ENCODE peak calls at places on chromosome 6, in six cellular contexts. One of them, this sample, is unnamed.

GRCh38 chr6:137701942-137702341 is 165.1 kb upstream of the TNFAIP3 start:
- DNase-seq in tibial artery: no peak
- DNase-seq in GM13976: no peak
- DNase-seq in activated B cell treated with CpG ODN at 0.5 μM for 24 hours: no peak
- DNase-seq in SK-N-SH: no peak
- DNase-seq in BE2C: no peak
- DNase-seq in this sample: no peak

GRCh38 chr6:74409447-74409846 is 713.4 kb downstream of the CD109 start:
- DNase-seq in tibial artery: no peak
- DNase-seq in GM13976: peak; percentile 1
- DNase-seq in activated B cell treated with CpG ODN at 0.5 μM for 24 hours: no peak
- DNase-seq in SK-N-SH: no peak
- DNase-seq in BE2C: no peak
- DNase-seq in this sample: no peak

GRCh38 chr6:41247288-41247865 is 19.2 kb downstream of the TREML4 start:
- DNase-seq in tibial artery: no peak
- DNase-seq in GM13976: no peak
- DNase-seq in activated B cell treated with CpG ODN at 0.5 μM for 24 hours: no peak
- DNase-seq in SK-N-SH: no peak
- DNase-seq in BE2C: no peak
- DNase-seq in this sample: no peak

GRCh38 chr6:100121854-100122609 is 128.0 kb upstream of the MCHR2 start:
- DNase-seq in tibial artery: no peak
- DNase-seq in GM13976: no peak
- DNase-seq in activated B cell treated with CpG ODN at 0.5 μM for 24 hours: no peak
- DNase-seq in SK-N-SH: no peak
- DNase-seq in BE2C: no peak
- DNase-seq in this sample: no peak

GRCh38 chr6:108914235-108915022 is 66.2 kb downstream of the ARMC2 start:
- DNase-seq in tibial artery: no peak
- DNase-seq in GM13976: peak; percentile 41
- DNase-seq in activated B cell treated with CpG ODN at 0.5 μM for 24 hours: no peak
- DNase-seq in SK-N-SH: peak; percentile 37
- DNase-seq in BE2C: peak; percentile 56
- DNase-seq in this sample: no peak

GRCh38 chr6:147065786-147066185 is 138.4 kb upstream of the STXBP5 start:
- DNase-seq in tibial artery: no peak
- DNase-seq in GM13976: no peak
- DNase-seq in activated B cell treated with CpG ODN at 0.5 μM for 24 hours: no peak
- DNase-seq in SK-N-SH: no peak
- DNase-seq in BE2C: no peak
- DNase-seq in this sample: no peak

GRCh38 chr6:124400600-124400999 is 561.6 kb upstream of the RNF217 start:
- DNase-seq in tibial artery: no peak
- DNase-seq in GM13976: no peak
- DNase-seq in activated B cell treated with CpG ODN at 0.5 μM for 24 hours: no peak
- DNase-seq in SK-N-SH: no peak
- DNase-seq in BE2C: no peak
- DNase-seq in this sample: no peak

GRCh38 chr6:116210750-116211425 is 43.0 kb downstream of the TSPYL4 start:
- DNase-seq in tibial artery: no peak
- DNase-seq in GM13976: no peak
- DNase-seq in activated B cell treated with CpG ODN at 0.5 μM for 24 hours: no peak
- DNase-seq in SK-N-SH: no peak
- DNase-seq in BE2C: peak; percentile 51
- DNase-seq in this sample: no peak

GRCh38 chr6:142294681-142295080 is 7.1 kb upstream of the ADGRG6 start:
- DNase-seq in tibial artery: no peak
- DNase-seq in GM13976: no peak
- DNase-seq in activated B cell treated with CpG ODN at 0.5 μM for 24 hours: no peak
- DNase-seq in SK-N-SH: no peak
- DNase-seq in BE2C: no peak
- DNase-seq in this sample: no peak

GRCh38 chr6:71028236-71028876 is 71.5 kb upstream of the B3GAT2 start:
- DNase-seq in tibial artery: no peak
- DNase-seq in GM13976: no peak
- DNase-seq in activated B cell treated with CpG ODN at 0.5 μM for 24 hours: no peak
- DNase-seq in SK-N-SH: no peak
- DNase-seq in BE2C: no peak
- DNase-seq in this sample: no peak

GRCh38 chr6:149761438-149761837 is 11.9 kb downstream of the PCMT1 start:
- DNase-seq in tibial artery: no peak
- DNase-seq in GM13976: peak; percentile 60
- DNase-seq in activated B cell treated with CpG ODN at 0.5 μM for 24 hours: no peak
- DNase-seq in SK-N-SH: no peak
- DNase-seq in BE2C: no peak
- DNase-seq in this sample: no peak

GRCh38 chr6:37607949-37608348 is 89.7 kb downstream of the MDGA1 start:
- DNase-seq in tibial artery: no peak
- DNase-seq in GM13976: no peak
- DNase-seq in activated B cell treated with CpG ODN at 0.5 μM for 24 hours: no peak
- DNase-seq in SK-N-SH: peak; percentile 46
- DNase-seq in BE2C: no peak
- DNase-seq in this sample: no peak
- TF ChIP-seq CTCF in tibial artery: no peak
- TF ChIP-seq CTCF in GM13976: no peak
- TF ChIP-seq CTCF in activated B cell treated with CpG ODN at 0.5 μM for 24 hours: no peak
- TF ChIP-seq CTCF in SK-N-SH: peak; percentile 68
- TF ChIP-seq CTCF in BE2C: peak; percentile 62
- TF ChIP-seq CTCF in this sample: peak; percentile 62

GRCh38 chr6:157681041-157681650 is 141.9 kb upstream of the SNX9 start:
- DNase-seq in tibial artery: no peak
- DNase-seq in GM13976: no peak
- DNase-seq in activated B cell treated with CpG ODN at 0.5 μM for 24 hours: no peak
- DNase-seq in SK-N-SH: no peak
- DNase-seq in BE2C: peak; percentile 67
- DNase-seq in this sample: no peak

GRCh38 chr6:157685596-157686280 is 137.3 kb upstream of the SNX9 start:
- DNase-seq in tibial artery: no peak
- DNase-seq in GM13976: no peak
- DNase-seq in activated B cell treated with CpG ODN at 0.5 μM for 24 hours: no peak
- DNase-seq in SK-N-SH: no peak
- DNase-seq in BE2C: no peak
- DNase-seq in this sample: no peak

GRCh38 chr6:157684620-157685299 is 138.3 kb upstream of the SNX9 start:
- DNase-seq in tibial artery: no peak
- DNase-seq in GM13976: no peak
- DNase-seq in activated B cell treated with CpG ODN at 0.5 μM for 24 hours: no peak
- DNase-seq in SK-N-SH: no peak
- DNase-seq in BE2C: no peak
- DNase-seq in this sample: no peak

GRCh38 chr6:157682856-157683481 is 140.1 kb upstream of the SNX9 start:
- DNase-seq in tibial artery: no peak
- DNase-seq in GM13976: no peak
- DNase-seq in activated B cell treated with CpG ODN at 0.5 μM for 24 hours: no peak
- DNase-seq in SK-N-SH: no peak
- DNase-seq in BE2C: no peak
- DNase-seq in this sample: no peak

GRCh38 chr6:157683707-157684106 is 139.3 kb upstream of the SNX9 start:
- DNase-seq in tibial artery: no peak
- DNase-seq in GM13976: no peak
- DNase-seq in activated B cell treated with CpG ODN at 0.5 μM for 24 hours: no peak
- DNase-seq in SK-N-SH: no peak
- DNase-seq in BE2C: no peak
- DNase-seq in this sample: no peak
- TF ChIP-seq CTCF in tibial artery: no peak
- TF ChIP-seq CTCF in GM13976: no peak
- TF ChIP-seq CTCF in activated B cell treated with CpG ODN at 0.5 μM for 24 hours: no peak
- TF ChIP-seq CTCF in SK-N-SH: no peak
- TF ChIP-seq CTCF in BE2C: no peak
- TF ChIP-seq CTCF in this sample: no peak

DNA sequence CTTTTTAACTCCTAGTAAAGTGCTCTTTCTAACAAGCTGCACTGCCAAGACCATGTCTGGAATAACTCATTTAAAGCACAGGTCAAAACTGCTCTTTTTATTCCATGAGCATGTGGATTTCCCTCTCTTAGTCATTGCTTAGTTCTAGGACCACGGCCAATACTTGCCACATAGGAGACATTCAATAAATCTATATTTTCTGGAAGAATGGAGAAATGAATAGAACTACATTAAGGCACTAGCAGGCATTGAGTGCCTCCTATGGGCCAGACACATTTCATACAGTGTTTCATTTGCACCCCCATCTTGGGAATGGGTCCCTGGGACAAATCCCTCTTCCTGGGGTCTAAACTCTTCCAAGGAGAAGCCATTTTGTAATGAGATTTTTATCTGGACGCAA is 552.8 kb upstream of the CITED2 start:
- DNase-seq in tibial artery: no peak
- DNase-seq in GM13976: peak; percentile 31
- DNase-seq in activated B cell treated with CpG ODN at 0.5 μM for 24 hours: no peak
- DNase-seq in SK-N-SH: no peak
- DNase-seq in BE2C: no peak
- DNase-seq in this sample: no peak
- TF ChIP-seq CTCF in tibial artery: no peak
- TF ChIP-seq CTCF in GM13976: peak; percentile 54
- TF ChIP-seq CTCF in activated B cell treated with CpG ODN at 0.5 μM for 24 hours: no peak
- TF ChIP-seq CTCF in SK-N-SH: peak; percentile 62
- TF ChIP-seq CTCF in BE2C: peak; percentile 37
- TF ChIP-seq CTCF in this sample: no peak

GRCh38 chr6:33698494-33698893 is 13.0 kb downstream of the UQCC2 start:
- DNase-seq in tibial artery: no peak
- DNase-seq in GM13976: no peak
- DNase-seq in activated B cell treated with CpG ODN at 0.5 μM for 24 hours: no peak
- DNase-seq in SK-N-SH: no peak
- DNase-seq in BE2C: no peak
- DNase-seq in this sample: no peak
- TF ChIP-seq CTCF in tibial artery: no peak
- TF ChIP-seq CTCF in GM13976: no peak
- TF ChIP-seq CTCF in activated B cell treated with CpG ODN at 0.5 μM for 24 hours: no peak
- TF ChIP-seq CTCF in SK-N-SH: no peak
- TF ChIP-seq CTCF in BE2C: no peak
- TF ChIP-seq CTCF in this sample: no peak